ENCODE peak calls at places on chromosomes 11 and 22, in seven cellular contexts. One of them, this sample, is unnamed. For H3K9me3, the result is how much of the 10 kb centered on the place peaks cover.

GRCh38 chr11:8913961-8914660 is 3.1 kb downstream of the AKIP1 start:
- DNase-seq in tibial nerve: no peak
- DNase-seq in stomach: no peak
- DNase-seq in sigmoid colon: no peak
- DNase-seq in A549: peak
- DNase-seq in SK-N-SH: peak
- DNase-seq in suprapubic skin: no peak
- DNase-seq in this sample: peak

GRCh38 chr11:112100457-112100856 is 13.8 kb downstream of the SDHD start:
- DNase-seq in suprapubic skin: no peak
- DNase-seq in tibial nerve: no peak
- DNase-seq in sigmoid colon: no peak
- DNase-seq in A549: no peak
- DNase-seq in SK-N-SH: no peak
- DNase-seq in stomach: no peak
- DNase-seq in this sample: no peak

GRCh38 chr22:50600967-50601668 is 525 bp downstream of the MAPK8IP2 start:
- DNase-seq in A549: no peak
- DNase-seq in tibial nerve: no peak
- DNase-seq in sigmoid colon: no peak
- DNase-seq in stomach: no peak
- DNase-seq in suprapubic skin: no peak
- DNase-seq in SK-N-SH: peak
- DNase-seq in this sample: no peak

GRCh38 chr11:34068098-34068497 is 16.6 kb downstream of the CAPRIN1 start:
- DNase-seq in tibial nerve: no peak
- DNase-seq in suprapubic skin: no peak
- DNase-seq in stomach: no peak
- DNase-seq in sigmoid colon: no peak
- DNase-seq in A549: no peak
- DNase-seq in SK-N-SH: no peak
- DNase-seq in this sample: no peak

GRCh38 chr11:73296501-73297230 is 11.4 kb upstream of the ARHGEF17 start:
- DNase-seq in stomach: no peak
- DNase-seq in A549: no peak
- DNase-seq in SK-N-SH: no peak
- DNase-seq in sigmoid colon: no peak
- DNase-seq in suprapubic skin: no peak
- DNase-seq in tibial nerve: no peak
- DNase-seq in this sample: no peak

GRCh38 chr22:31120230-31120629 is 2.5 kb upstream of the INPP5J start:
- DNase-seq in tibial nerve: no peak
- DNase-seq in SK-N-SH: no peak
- DNase-seq in stomach: no peak
- DNase-seq in sigmoid colon: no peak
- DNase-seq in suprapubic skin: no peak
- DNase-seq in A549: no peak
- DNase-seq in this sample: no peak

GRCh38 chr11:61334434-61335354 is 1.7 kb downstream of the TKFC start:
- DNase-seq in stomach: no peak
- DNase-seq in SK-N-SH: no peak
- DNase-seq in suprapubic skin: no peak
- DNase-seq in tibial nerve: no peak
- DNase-seq in A549: no peak
- DNase-seq in sigmoid colon: peak
- DNase-seq in this sample: no peak

GRCh38 chr11:63907808-63908530 is 9.0 kb downstream of the RCOR2 start:
- DNase-seq in SK-N-SH: no peak
- DNase-seq in stomach: no peak
- DNase-seq in tibial nerve: no peak
- DNase-seq in suprapubic skin: no peak
- DNase-seq in sigmoid colon: no peak
- DNase-seq in A549: no peak
- DNase-seq in this sample: no peak

GRCh38 chr11:130449996-130450419 is 1.6 kb downstream of the ADAMTS15 start:
- DNase-seq in stomach: peak
- DNase-seq in A549: no peak
- DNase-seq in SK-N-SH: peak
- DNase-seq in tibial nerve: peak
- DNase-seq in sigmoid colon: peak
- DNase-seq in suprapubic skin: peak
- DNase-seq in this sample: peak

GRCh38 chr11:6601041-6601461 is 2.4 kb downstream of the RRP8 start:
- DNase-seq in suprapubic skin: no peak
- DNase-seq in sigmoid colon: peak
- DNase-seq in SK-N-SH: no peak
- DNase-seq in A549: no peak
- DNase-seq in tibial nerve: no peak
- DNase-seq in stomach: no peak
- DNase-seq in this sample: no peak

GRCh38 chr22:45906946-45907345 is 70.0 kb downstream of the WNT7B start:
- DNase-seq in SK-N-SH: no peak
- DNase-seq in stomach: no peak
- DNase-seq in suprapubic skin: no peak
- DNase-seq in A549: no peak
- DNase-seq in sigmoid colon: no peak
- DNase-seq in tibial nerve: no peak
- DNase-seq in this sample: no peak

GRCh38 chr11:128862913-128863660 is 4.0 kb downstream of the KCNJ1 start:
- DNase-seq in tibial nerve: no peak
- DNase-seq in sigmoid colon: no peak
- DNase-seq in suprapubic skin: no peak
- DNase-seq in SK-N-SH: no peak
- DNase-seq in A549: no peak
- DNase-seq in stomach: no peak
- DNase-seq in this sample: no peak

GRCh38 chr22:29450222-29450621 is 11.8 kb downstream of the RFPL1 start:
- DNase-seq in tibial nerve: no peak
- DNase-seq in suprapubic skin: no peak
- DNase-seq in SK-N-SH: no peak
- DNase-seq in A549: no peak
- DNase-seq in sigmoid colon: no peak
- DNase-seq in stomach: no peak
- DNase-seq in this sample: no peak

GRCh38 chr11:6653656-6654055 is 2.0 kb downstream of the DCHS1 start:
- DNase-seq in A549: no peak
- DNase-seq in stomach: no peak
- DNase-seq in tibial nerve: no peak
- DNase-seq in suprapubic skin: no peak
- DNase-seq in sigmoid colon: no peak
- DNase-seq in SK-N-SH: no peak
- DNase-seq in this sample: no peak

GRCh38 chr11:63564056-63564784 is 1.0 kb upstream of the PLAAT2 start:
- DNase-seq in A549: no peak
- DNase-seq in suprapubic skin: no peak
- DNase-seq in tibial nerve: no peak
- DNase-seq in stomach: peak
- DNase-seq in sigmoid colon: peak
- DNase-seq in SK-N-SH: no peak
- DNase-seq in this sample: no peak

GRCh38 chr22:38715852-38716251 is 10.1 kb downstream of the GTPBP1 start:
- DNase-seq in suprapubic skin: no peak
- DNase-seq in tibial nerve: no peak
- DNase-seq in SK-N-SH: no peak
- DNase-seq in stomach: no peak
- DNase-seq in sigmoid colon: no peak
- DNase-seq in A549: no peak
- DNase-seq in this sample: no peak

GRCh38 chr11:62337682-62338181 is 484 bp downstream of the ASRGL1 start:
- DNase-seq in stomach: peak
- DNase-seq in tibial nerve: no peak
- DNase-seq in A549: peak
- DNase-seq in SK-N-SH: peak
- DNase-seq in suprapubic skin: peak
- DNase-seq in sigmoid colon: no peak
- DNase-seq in this sample: peak

GRCh38 chr11:1623716-1624115 is 1.8 kb upstream of the KRTAP5-4 start:
- DNase-seq in A549: no peak
- DNase-seq in SK-N-SH: no peak
- DNase-seq in suprapubic skin: no peak
- DNase-seq in stomach: no peak
- DNase-seq in tibial nerve: no peak
- DNase-seq in sigmoid colon: no peak
- DNase-seq in this sample: no peak

DNA sequence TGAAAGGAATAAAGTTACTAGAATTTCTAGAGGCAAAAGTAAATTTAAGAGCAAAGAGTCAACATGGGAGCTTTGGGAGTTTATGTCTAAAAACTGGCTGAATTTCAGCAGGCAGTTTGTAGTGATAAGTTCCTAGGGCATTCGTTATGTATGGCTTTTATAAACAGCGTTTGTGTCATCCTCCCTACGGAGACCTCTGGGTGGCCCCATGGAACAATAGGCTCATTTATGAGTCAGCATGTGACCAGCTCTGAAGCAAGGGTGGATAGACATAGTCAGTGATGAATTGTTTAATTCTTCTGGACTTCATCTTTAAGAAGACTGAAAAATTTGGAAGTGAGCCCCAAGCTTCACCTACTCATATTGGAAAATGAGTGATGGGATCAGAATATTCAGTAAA is 37.1 kb downstream of the SVIP start:
- DNase-seq in suprapubic skin: no peak
- DNase-seq in tibial nerve: no peak
- DNase-seq in stomach: no peak
- DNase-seq in sigmoid colon: no peak
- DNase-seq in A549: no peak
- DNase-seq in SK-N-SH: no peak
- DNase-seq in this sample: no peak
- TF ChIP-seq EP300 in suprapubic skin: no peak
- TF ChIP-seq EP300 in tibial nerve: no peak
- TF ChIP-seq EP300 in stomach: no peak
- TF ChIP-seq EP300 in sigmoid colon: no peak
- TF ChIP-seq EP300 in A549: no peak
- TF ChIP-seq EP300 in SK-N-SH: no peak
- TF ChIP-seq EP300 in this sample: no peak

DNA sequence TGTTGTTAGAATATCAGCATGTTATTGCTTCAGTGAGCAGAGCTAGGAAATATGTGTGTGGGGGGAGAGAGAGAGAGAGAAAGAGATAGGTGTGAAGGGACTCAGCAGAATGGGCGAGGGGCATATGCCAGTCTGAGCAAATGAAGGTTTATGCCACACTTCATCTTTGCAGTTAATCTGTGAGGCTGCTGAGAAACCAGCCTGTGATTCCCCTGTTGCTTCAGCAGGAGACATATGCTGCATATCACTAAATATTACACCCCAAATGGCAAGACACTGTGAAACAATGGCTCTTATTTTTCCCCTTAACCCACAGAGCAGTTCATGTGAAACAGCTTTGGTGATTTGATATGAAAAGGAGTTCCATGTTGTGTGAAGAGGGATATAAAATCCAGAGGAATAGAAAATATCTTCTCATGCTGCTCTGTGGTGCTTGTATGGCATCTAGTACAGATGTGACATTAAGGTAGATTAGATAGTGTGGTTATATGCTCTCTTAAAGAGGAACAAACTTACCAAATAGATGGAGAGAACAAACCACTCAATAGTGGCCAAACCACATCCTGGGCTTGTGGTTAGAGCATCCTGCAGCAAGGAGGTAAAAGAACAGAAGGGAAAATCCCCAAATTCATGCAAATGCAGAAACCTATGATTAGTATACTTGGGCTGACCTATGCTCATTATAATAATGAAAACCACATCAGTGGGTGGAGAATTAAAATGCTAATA is 864.2 kb downstream of the FAM181B start:
- DNase-seq in A549: no peak
- DNase-seq in tibial nerve: no peak
- DNase-seq in stomach: peak
- DNase-seq in sigmoid colon: no peak
- DNase-seq in SK-N-SH: no peak
- DNase-seq in suprapubic skin: no peak
- DNase-seq in this sample: peak
- H3K4me3 ChIP-seq in A549: no peak
- H3K4me3 ChIP-seq in tibial nerve: no peak
- H3K4me3 ChIP-seq in stomach: no peak
- H3K4me3 ChIP-seq in sigmoid colon: no peak
- H3K4me3 ChIP-seq in SK-N-SH: no peak
- H3K4me3 ChIP-seq in suprapubic skin: no peak
- H3K4me3 ChIP-seq in this sample: no peak

GRCh38 chr22:47619631-47620030 is 857.2 kb downstream of the TBC1D22A start:
- DNase-seq in A549: no peak
- DNase-seq in stomach: peak
- DNase-seq in sigmoid colon: peak
- DNase-seq in suprapubic skin: no peak
- DNase-seq in SK-N-SH: no peak
- DNase-seq in tibial nerve: no peak
- DNase-seq in this sample: no peak
- H3K9me3 ChIP-seq in A549: under half
- H3K9me3 ChIP-seq in stomach: under half
- H3K9me3 ChIP-seq in sigmoid colon: under half
- H3K9me3 ChIP-seq in suprapubic skin: under half
- H3K9me3 ChIP-seq in SK-N-SH: under half
- H3K9me3 ChIP-seq in tibial nerve: under half
- H3K9me3 ChIP-seq in this sample: under half

GRCh38 chr11:19952101-19952605 is 208.1 kb downstream of the DBX1 start:
- DNase-seq in SK-N-SH: peak
- DNase-seq in sigmoid colon: no peak
- DNase-seq in suprapubic skin: no peak
- DNase-seq in stomach: no peak
- DNase-seq in A549: no peak
- DNase-seq in tibial nerve: no peak
- DNase-seq in this sample: no peak
- TF ChIP-seq EP300 in SK-N-SH: peak
- TF ChIP-seq EP300 in sigmoid colon: no peak
- TF ChIP-seq EP300 in suprapubic skin: no peak
- TF ChIP-seq EP300 in stomach: no peak
- TF ChIP-seq EP300 in A549: peak
- TF ChIP-seq EP300 in tibial nerve: no peak
- TF ChIP-seq EP300 in this sample: no peak